ENCODE peak calls at places on chromosomes 13 and 19, in nine cellular contexts. V, N, L, C, E, I, A, T and B are unnamed samples.

GRCh38 chr19:56953411-56953810 is 112.9 kb upstream of the PEG3 start:
- DNase-seq in V (no peak), N (no peak), L (no peak), C (no peak), E (no peak), I (no peak), A (no peak), T (no peak), B (no peak)

GRCh38 chr19:14434157-14434501 is 1.0 kb downstream of the PKN1 start:
- DNase-seq in V (no peak), N (no peak), L (no peak), C (no peak), E (no peak), I (no peak), A (no peak), T (no peak), B (peak; percentile 19)

GRCh38 chr13:106155411-106155810 is 380.1 kb downstream of the EFNB2 start:
- DNase-seq in V (no peak), N (no peak), L (no peak), C (no peak), E (no peak), I (no peak), A (no peak), T (no peak), B (no peak)

GRCh38 chr13:41557719-41558118 is 100.4 kb downstream of the RGCC start:
- DNase-seq in V (no peak), N (no peak), L (no peak), C (no peak), E (no peak), I (no peak), A (no peak), T (no peak), B (no peak)

GRCh38 chr19:13887529-13887928 is 10.6 kb downstream of the NANOS3 start:
- DNase-seq in V (no peak), N (no peak), L (no peak), C (no peak), E (peak; percentile 47), I (no peak), A (peak; percentile 86), T (no peak), B (no peak)

GRCh38 chr13:90445179-90445578 is 902.3 kb upstream of the MIR17HG start:
- DNase-seq in V (no peak), N (no peak), L (peak; percentile 57), C (no peak), E (no peak), I (no peak), A (no peak), T (no peak), B (no peak)

GRCh38 chr13:37863708-37864107 is 5.9 kb downstream of the TRPC4 start:
- DNase-seq in V (no peak), N (no peak), L (no peak), C (no peak), E (no peak), I (no peak), A (no peak), T (no peak), B (no peak)

GRCh38 chr19:32580353-32580900 is 563 bp upstream of the PDCD5 start:
- DNase-seq in V (no peak), N (no peak), L (no peak), C (no peak), E (no peak), I (no peak), A (no peak), T (no peak), B (no peak)

GRCh38 chr13:33123066-33123940 is 107.1 kb downstream of the KL start:
- DNase-seq in V (no peak), N (no peak), L (no peak), C (no peak), E (no peak), I (no peak), A (peak; percentile 93), T (no peak), B (peak; percentile 43)

GRCh38 chr19:15328312-15328711 is 4.0 kb downstream of the BRD4 start:
- DNase-seq in V (no peak), N (no peak), L (no peak), C (no peak), E (peak; percentile 14), I (no peak), A (no peak), T (no peak), B (no peak)

GRCh38 chr19:5407356-5407755 is 47.9 kb upstream of the ZNRF4 start:
- DNase-seq in V (no peak), N (no peak), L (no peak), C (no peak), E (no peak), I (no peak), A (no peak), T (peak; percentile 2), B (no peak)

GRCh38 chr13:28528848-28529247 is 33.9 kb upstream of the FLT1 start:
- DNase-seq in V (no peak), N (no peak), L (no peak), C (no peak), E (no peak), I (no peak), A (no peak), T (no peak), B (no peak)